ENCODE peak calls at places on chromosome 7, in ten cellular contexts. N is OCI-LY7; F is left ventricle myocardium inferior; H is mesenchymal stem cell; G is CD8-positive, alpha-beta memory T cell; T is esophagus squamous epithelium; J is aorta; W is skeletal muscle cell; Z is GM23248; Q is cardiac fibroblast. A is an unnamed sample.
A peak's percentile ranks its signal among the peaks of the same experiment; 100 is the strongest.

GRCh38 chr7:55129409-55130078 is 110.7 kb downstream of the EGFR start:
- DNase-seq in N (no peak), F (no peak), H (peak; percentile 87), G (no peak), T (no peak), J (no peak), W (no peak), Z (peak; percentile 81), Q (peak; percentile 77), A (peak; percentile 80)

GRCh38 chr7:83427929-83428328 is 221.0 kb downstream of the SEMA3E start:
- DNase-seq in N (no peak), F (no peak), H (no peak), G (no peak), T (no peak), J (no peak), W (no peak), Z (no peak), Q (no peak), A (no peak)

GRCh38 chr7:116407165-116407564 is 92.4 kb upstream of the CAV2 start:
- DNase-seq in N (no peak), F (no peak), H (no peak), G (no peak), T (no peak), J (no peak), W (no peak), Z (no peak), Q (peak; percentile 46), A (no peak)

GRCh38 chr7:13880789-13881188 is 108.7 kb downstream of the ETV1 start:
- DNase-seq in N (no peak), F (no peak), H (no peak), G (no peak), T (no peak), J (no peak), W (peak; percentile 71), Z (peak; percentile 88), Q (peak; percentile 45), A (no peak)

GRCh38 chr7:116710764-116711452 is 38.9 kb downstream of the MET start:
- DNase-seq in N (no peak), F (no peak), H (no peak), G (no peak), T (no peak), J (no peak), W (no peak), Z (no peak), Q (no peak), A (no peak)

GRCh38 chr7:70654979-70655378 is 477.0 kb upstream of the GALNT17 start:
- DNase-seq in N (no peak), F (peak; percentile 55), H (no peak), G (no peak), T (no peak), J (no peak), W (no peak), Z (no peak), Q (no peak), A (no peak)

GRCh38 chr7:105224884-105225651 is 163.7 kb downstream of the SRPK2 start:
- DNase-seq in N (peak; percentile 7), F (no peak), H (peak; percentile 86), G (no peak), T (no peak), J (no peak), W (peak; percentile 85), Z (peak; percentile 95), Q (peak; percentile 94), A (peak; percentile 79)

GRCh38 chr7:42272793-42273665 is 36.0 kb upstream of the GLI3 start:
- DNase-seq in N (peak; percentile 22), F (no peak), H (peak; percentile 57), G (no peak), T (no peak), J (no peak), W (no peak), Z (peak; percentile 85), Q (peak; percentile 77), A (peak; percentile 48)

GRCh38 chr7:114825423-114825951 is 96.4 kb upstream of the MDFIC start:
- DNase-seq in N (no peak), F (no peak), H (no peak), G (no peak), T (no peak), J (no peak), W (no peak), Z (no peak), Q (no peak), A (no peak)

GRCh38 chr7:44530990-44531389 is 10.1 kb downstream of the NPC1L1 start:
- DNase-seq in N (no peak), F (no peak), H (no peak), G (no peak), T (no peak), J (no peak), W (no peak), Z (peak; percentile 27), Q (no peak), A (no peak)

GRCh38 chr7:122307228-122307619 is 2.7 kb upstream of the FEZF1 start:
- DNase-seq in N (no peak), F (no peak), H (no peak), G (no peak), T (no peak), J (no peak), W (no peak), Z (no peak), Q (no peak), A (no peak)

GRCh38 chr7:34425631-34426384 is 232.2 kb upstream of the NPSR1 start:
- DNase-seq in N (no peak), F (no peak), H (no peak), G (no peak), T (no peak), J (no peak), W (no peak), Z (no peak), Q (no peak), A (no peak)

GRCh38 chr7:28020302-28020940 is 160.2 kb downstream of the JAZF1 start:
- DNase-seq in N (peak; percentile 67), F (peak; percentile 42), H (peak; percentile 81), G (peak; percentile 38), T (no peak), J (peak; percentile 68), W (peak; percentile 41), Z (peak; percentile 85), Q (peak; percentile 86), A (peak; percentile 85)
- H3K4me3 ChIP-seq in N (no peak overlapping the region), F (no peak overlapping the region), H (no peak overlapping the region), G (no peak overlapping the region), T (no peak overlapping the region), J (no peak overlapping the region), W (no peak overlapping the region), Z (no peak overlapping the region), Q (no peak overlapping the region), A (no peak overlapping the region)

GRCh38 chr7:37031571-37032257 is 307.4 kb upstream of the AOAH start:
- DNase-seq in N (no peak), F (peak; percentile 36), H (peak; percentile 99), G (no peak), T (peak; percentile 8), J (peak; percentile 83), W (peak; percentile 98), Z (peak; percentile 99), Q (peak; percentile 99), A (peak; percentile 98)
- H3K4me3 ChIP-seq in N (no peak overlapping the region), F (no peak overlapping the region), H (no peak overlapping the region), G (no peak overlapping the region), T (no peak overlapping the region), J (no peak overlapping the region), W (no peak overlapping the region), Z (no peak overlapping the region), Q (no peak overlapping the region), A (no peak overlapping the region)

GRCh38 chr7:151210087-151210854 is at the start of gene H2BK1:
- DNase-seq in N (no peak), F (no peak), H (no peak), G (no peak), T (no peak), J (no peak), W (no peak), Z (no peak), Q (no peak), A (no peak)
- H3K4me3 ChIP-seq in N (no peak within 1 kb of the TSS), F (no peak within 1 kb of the TSS), H (no peak within 1 kb of the TSS), G (no peak within 1 kb of the TSS), T (no peak within 1 kb of the TSS), J (no peak within 1 kb of the TSS), W (no peak within 1 kb of the TSS), Z (no peak within 1 kb of the TSS), Q (no peak within 1 kb of the TSS), A (no peak within 1 kb of the TSS)

GRCh38 chr7:21946228-21946709 is 570 bp upstream of the CDCA7L start:
- DNase-seq in N (no peak), F (no peak), H (no peak), G (no peak), T (no peak), J (no peak), W (no peak), Z (peak; percentile 37), Q (no peak), A (no peak)
- H3K4me3 ChIP-seq in N (peak overlapping the region; percentile 84), F (peak overlapping the region; percentile 79), H (no peak overlapping the region), G (peak overlapping the region; percentile 71), T (peak overlapping the region; percentile 56), J (peak overlapping the region; percentile 63), W (peak overlapping the region; percentile 83), Z (peak overlapping the region; percentile 81), Q (peak overlapping the region; percentile 75), A (peak overlapping the region; percentile 77)

GRCh38 chr7:23184709-23185354 is 3.0 kb downstream of the NUP42 start:
- DNase-seq in N (peak; percentile 27), F (no peak), H (peak; percentile 65), G (no peak), T (no peak), J (no peak), W (no peak), Z (peak; percentile 77), Q (peak; percentile 64), A (peak; percentile 45)
- H3K4me3 ChIP-seq in N (peak overlapping the region; percentile 84), F (no peak overlapping the region), H (no peak overlapping the region), G (no peak overlapping the region), T (no peak overlapping the region), J (no peak overlapping the region), W (no peak overlapping the region), Z (no peak overlapping the region), Q (no peak overlapping the region), A (no peak overlapping the region)